ENCODE peak calls at places on chromosomes 11 and 22, in nine cellular contexts. Z is stomach, D is transverse colon, S is endothelial cell of umbilical vein, M is GM12891, O is esophagus muscularis mucosa, W is HepG2, P is spleen, R is upper lobe of left lung. L is an unnamed sample.

GRCh38 chr11:92226331-92227232 is 2.0 kb downstream of the FAT3 start:
- DNase-seq in Z (no peak), D (no peak), S (no peak), M (no peak), O (no peak), W (no peak), P (no peak), R (no peak), L (no peak)

GRCh38 chr22:32204211-32204855 is 540 bp downstream of the RFPL2 start:
- DNase-seq in Z (no peak), D (no peak), S (no peak), M (no peak), O (peak), W (peak), P (no peak), R (no peak), L (no peak)

GRCh38 chr11:6992457-6993431 is 27.4 kb downstream of the ZNF214 start:
- DNase-seq in Z (no peak), D (no peak), S (peak), M (no peak), O (no peak), W (no peak), P (no peak), R (no peak), L (no peak)

GRCh38 chr22:27625769-27626674 is 175.5 kb downstream of the MN1 start:
- DNase-seq in Z (no peak), D (no peak), S (no peak), M (no peak), O (no peak), W (no peak), P (no peak), R (no peak), L (no peak)

GRCh38 chr11:83691387-83692088 is 405.4 kb upstream of the CCDC90B start:
- DNase-seq in Z (peak), D (no peak), S (peak), M (no peak), O (no peak), W (no peak), P (no peak), R (no peak), L (no peak)

GRCh38 chr11:72326151-72326842 is 82.3 kb upstream of the PHOX2A start:
- DNase-seq in Z (no peak), D (no peak), S (no peak), M (no peak), O (no peak), W (no peak), P (no peak), R (no peak), L (no peak)

GRCh38 chr11:130103296-130103814 is 33.7 kb downstream of the APLP2 start:
- DNase-seq in Z (no peak), D (no peak), S (peak), M (no peak), O (no peak), W (no peak), P (no peak), R (no peak), L (no peak)

GRCh38 chr11:94873910-94874575 is 99.3 kb downstream of the CWC15 start:
- DNase-seq in Z (no peak), D (no peak), S (no peak), M (no peak), O (peak), W (no peak), P (no peak), R (no peak), L (no peak)

GRCh38 chr22:31752096-31752847 is 1.5 kb upstream of the DEPDC5 start:
- DNase-seq in Z (no peak), D (no peak), S (no peak), M (no peak), O (no peak), W (no peak), P (no peak), R (no peak), L (no peak)

GRCh38 chr11:9643751-9644150 is 20.1 kb upstream of the SWAP70 start:
- DNase-seq in Z (no peak), D (no peak), S (no peak), M (no peak), O (no peak), W (no peak), P (no peak), R (no peak), L (no peak)

GRCh38 chr22:35930933-35931332 is 97.7 kb downstream of the RBFOX2 start:
- DNase-seq in Z (no peak), D (no peak), S (peak), M (peak), O (no peak), W (peak), P (no peak), R (no peak), L (no peak)

GRCh38 chr11:57213282-57214086 is 23.6 kb downstream of the APLNR start:
- DNase-seq in Z (no peak), D (no peak), S (peak), M (no peak), O (no peak), W (no peak), P (no peak), R (no peak), L (no peak)

GRCh38 chr11:134527382-134528243 is 115.6 kb upstream of the B3GAT1 start:
- DNase-seq in Z (peak), D (no peak), S (no peak), M (no peak), O (no peak), W (no peak), P (peak), R (peak), L (no peak)

GRCh38 chr11:117823941-117824420 is 563 bp downstream of the FXYD2 start:
- DNase-seq in Z (no peak), D (peak), S (peak), M (no peak), O (no peak), W (no peak), P (peak), R (peak), L (no peak)

GRCh38 chr11:37788141-37788877 is 1190.3 kb upstream of the RAG2 start:
- DNase-seq in Z (no peak), D (no peak), S (peak), M (no peak), O (no peak), W (no peak), P (no peak), R (no peak), L (no peak)

GRCh38 chr11:67355794-67356550 is 2.6 kb upstream of the POLD4 start:
- DNase-seq in Z (no peak), D (peak), S (no peak), M (no peak), O (no peak), W (no peak), P (no peak), R (no peak), L (no peak)

GRCh38 chr22:39598017-39598965 is 27.7 kb downstream of the CACNA1I start:
- DNase-seq in Z (peak), D (peak), S (no peak), M (peak), O (no peak), W (no peak), P (peak), R (peak), L (peak)

GRCh38 chr11:77547863-77548551 is 41.7 kb upstream of the AQP11 start:
- DNase-seq in Z (no peak), D (peak), S (peak), M (peak), O (no peak), W (peak), P (no peak), R (peak), L (no peak)

GRCh38 chr11:110951609-110952008 is 239.4 kb upstream of the ARHGAP20 start:
- DNase-seq in Z (no peak), D (no peak), S (no peak), M (no peak), O (no peak), W (no peak), P (no peak), R (peak), L (no peak)

GRCh38 chr22:20239951-20240773 is 28.0 kb downstream of the RTN4R start:
- DNase-seq in Z (no peak), D (no peak), S (peak), M (no peak), O (no peak), W (no peak), P (no peak), R (no peak), L (no peak)

GRCh38 chr22:22032099-22032905 is 49.7 kb upstream of the TOP3B start:
- DNase-seq in Z (no peak), D (no peak), S (no peak), M (no peak), O (peak), W (no peak), P (no peak), R (no peak), L (no peak)

GRCh38 chr11:119029340-119030028 is 1.2 kb downstream of the SLC37A4 start:
- DNase-seq in Z (peak), D (peak), S (no peak), M (no peak), O (no peak), W (peak), P (peak), R (no peak), L (no peak)

GRCh38 chr11:45021692-45022130 is 71.0 kb upstream of the TP53I11 start:
- DNase-seq in Z (no peak), D (peak), S (peak), M (no peak), O (peak), W (no peak), P (no peak), R (peak), L (peak)

GRCh38 chr11:69004411-69005182 is 8.4 kb downstream of the MRGPRF start:
- DNase-seq in Z (no peak), D (no peak), S (no peak), M (no peak), O (no peak), W (no peak), P (peak), R (no peak), L (peak)

GRCh38 chr22:25141994-25142620 is 57.6 kb upstream of the CRYBB3 start:
- DNase-seq in Z (no peak), D (no peak), S (no peak), M (no peak), O (no peak), W (no peak), P (no peak), R (no peak), L (no peak)

GRCh38 chr11:61567286-61568061 is 13.4 kb downstream of the SYT7 start:
- DNase-seq in Z (peak), D (peak), S (peak), M (peak), O (peak), W (peak), P (peak), R (peak), L (peak)
- TF ChIP-seq POLR2AphosphoS5 in Z (peak), D (peak), S (peak), M (no peak), O (peak), W (no peak), P (peak), R (no peak), L (peak)

GRCh38 chr11:113876074-113876797 is 864 bp upstream of the USP28 start:
- DNase-seq in Z (no peak), D (peak), S (no peak), M (no peak), O (no peak), W (no peak), P (peak), R (no peak), L (no peak)
- TF ChIP-seq POLR2A in Z (no peak), D (no peak), S (no peak), M (no peak), O (no peak), W (no peak), P (no peak), R (no peak), L (no peak)

DNA sequence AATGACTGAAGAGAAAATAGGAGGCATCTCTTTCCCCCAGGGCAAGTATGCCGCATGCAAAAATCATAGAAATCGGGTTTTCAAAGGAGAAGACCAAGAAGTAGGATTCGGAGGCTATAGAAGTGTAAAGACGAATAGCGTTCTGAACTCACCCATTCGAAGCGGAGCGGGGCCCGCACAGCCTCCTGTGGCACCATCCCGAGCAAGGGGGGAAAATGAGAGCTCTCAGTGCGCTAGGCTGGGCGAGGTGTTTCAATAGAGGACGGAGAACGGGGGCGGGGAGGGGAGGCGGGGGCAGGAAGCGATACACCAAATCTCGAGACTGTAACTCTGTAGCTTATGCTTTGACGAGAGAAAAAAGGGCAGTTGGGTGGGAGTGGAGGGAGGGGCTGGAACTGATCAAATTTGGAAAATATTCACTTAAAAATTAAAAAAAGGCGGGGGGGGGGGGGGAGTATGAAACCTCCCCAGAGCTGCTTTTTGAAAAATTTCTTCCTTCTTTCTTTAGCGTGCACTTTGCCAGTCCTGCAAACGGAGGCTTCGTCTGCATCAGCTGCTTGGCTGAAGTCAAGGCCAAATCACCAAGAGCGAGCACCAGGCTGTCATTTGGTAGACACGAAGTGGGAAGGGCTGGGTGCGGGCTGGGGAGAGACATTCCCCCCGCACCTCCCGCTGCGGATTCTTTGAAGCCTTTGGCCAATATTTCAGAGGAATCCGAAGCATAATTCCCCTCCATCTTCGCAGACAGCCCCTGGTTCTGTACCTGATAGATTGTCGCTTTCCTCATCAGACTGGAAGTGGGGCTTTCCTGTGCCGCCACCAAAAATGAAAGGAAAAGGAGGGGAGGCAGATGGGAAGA is 15.6 kb downstream of the BLID start:
- DNase-seq in Z (no peak), D (peak), S (peak), M (no peak), O (no peak), W (no peak), P (no peak), R (peak), L (peak)
- TF ChIP-seq POLR2AphosphoS5 in Z (peak), D (peak), S (peak), M (no peak), O (peak), W (no peak), P (no peak), R (no peak), L (no peak)

GRCh38 chr11:114059278-114059983 is at the start of gene ZBTB16:
- DNase-seq in Z (peak), D (peak), S (peak), M (no peak), O (peak), W (no peak), P (peak), R (peak), L (peak)

GRCh38 chr11:114062272-114062671 is 2.8 kb downstream of the ZBTB16 start:
- DNase-seq in Z (no peak), D (no peak), S (no peak), M (no peak), O (no peak), W (no peak), P (no peak), R (no peak), L (no peak)

GRCh38 chr11:114060402-114061052 is 1.0 kb downstream of the ZBTB16 start:
- DNase-seq in Z (peak), D (no peak), S (peak), M (no peak), O (no peak), W (no peak), P (peak), R (no peak), L (no peak)

GRCh38 chr11:114059984-114060401 is 482 bp downstream of the ZBTB16 start:
- DNase-seq in Z (peak), D (peak), S (no peak), M (no peak), O (no peak), W (no peak), P (no peak), R (no peak), L (no peak)

DNA sequence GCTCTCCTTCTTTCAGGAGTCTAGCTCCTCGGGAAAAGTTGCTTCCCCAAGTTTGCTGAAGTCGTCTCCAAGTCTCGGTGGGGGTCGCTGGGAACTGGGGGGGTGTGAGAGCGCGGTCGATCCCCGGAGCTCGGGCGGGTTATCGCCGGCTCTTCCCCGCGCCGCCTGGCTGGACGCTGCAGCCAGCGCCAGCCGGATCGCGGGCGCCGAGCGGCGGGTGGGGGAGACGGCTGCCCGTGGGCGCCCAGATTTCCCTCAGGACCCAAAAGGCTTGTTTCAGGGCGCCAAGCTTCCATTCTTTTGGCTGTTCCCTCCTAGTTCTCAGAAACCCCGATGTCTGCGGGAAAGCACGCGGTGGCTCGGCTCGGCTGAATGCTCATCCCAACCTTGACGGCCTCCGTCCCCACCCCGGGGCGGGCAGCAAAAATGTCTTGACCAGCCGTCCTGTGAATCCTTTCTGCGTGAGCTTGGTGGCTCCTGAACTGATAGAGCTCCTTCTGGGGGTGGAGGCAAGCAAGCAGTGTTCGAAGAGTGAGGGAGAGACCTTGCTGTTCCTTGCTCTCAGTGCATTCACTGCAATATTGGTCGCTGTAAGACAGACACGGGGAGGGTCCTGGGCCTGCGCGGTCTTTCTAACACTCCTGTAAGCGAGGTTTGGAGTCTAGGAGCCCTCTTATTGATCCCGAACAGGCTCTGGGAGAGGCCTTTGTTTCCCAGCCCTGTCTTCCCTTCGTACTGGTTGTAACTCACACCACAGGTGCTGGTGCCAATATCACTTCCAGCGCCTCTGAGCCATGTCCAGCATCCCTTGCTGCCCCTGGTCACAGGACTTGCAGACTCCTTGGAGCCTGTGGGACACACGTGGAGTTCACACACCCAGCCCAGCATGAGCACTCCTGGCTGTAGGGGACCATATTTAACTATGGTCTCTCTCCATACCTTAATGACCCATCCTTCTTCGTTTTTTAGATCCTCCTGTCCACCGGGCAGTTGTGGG is 1.8 kb downstream of the ZBTB16 start:
- DNase-seq in Z (peak), D (no peak), S (peak), M (no peak), O (no peak), W (no peak), P (peak), R (peak), L (no peak)
- TF ChIP-seq POLR2A in Z (no peak), D (peak), S (no peak), M (no peak), O (no peak), W (no peak), P (no peak), R (no peak), L (no peak)

GRCh38 chr22:38462960-38463784 is 4.7 kb upstream of the KDELR3 start:
- DNase-seq in Z (no peak), D (no peak), S (no peak), M (no peak), O (no peak), W (peak), P (peak), R (no peak), L (no peak)

GRCh38 chr22:38461057-38461413 is 6.0 kb upstream of the KCNJ4 start:
- DNase-seq in Z (no peak), D (no peak), S (no peak), M (peak), O (no peak), W (no peak), P (no peak), R (no peak), L (no peak)

GRCh38 chr22:38464992-38465672 is 2.8 kb upstream of the KDELR3 start:
- DNase-seq in Z (no peak), D (no peak), S (no peak), M (no peak), O (no peak), W (no peak), P (peak), R (no peak), L (no peak)

GRCh38 chr22:38460367-38460952 is 5.5 kb upstream of the KCNJ4 start:
- DNase-seq in Z (no peak), D (no peak), S (no peak), M (no peak), O (no peak), W (no peak), P (no peak), R (no peak), L (no peak)

GRCh38 chr22:38461414-38462081 is 6.3 kb upstream of the KDELR3 start:
- DNase-seq in Z (peak), D (peak), S (peak), M (peak), O (no peak), W (peak), P (peak), R (peak), L (peak)
- TF ChIP-seq POLR2AphosphoS5 in Z (peak), D (no peak), S (no peak), M (no peak), O (no peak), W (no peak), P (peak), R (no peak), L (peak)

DNA sequence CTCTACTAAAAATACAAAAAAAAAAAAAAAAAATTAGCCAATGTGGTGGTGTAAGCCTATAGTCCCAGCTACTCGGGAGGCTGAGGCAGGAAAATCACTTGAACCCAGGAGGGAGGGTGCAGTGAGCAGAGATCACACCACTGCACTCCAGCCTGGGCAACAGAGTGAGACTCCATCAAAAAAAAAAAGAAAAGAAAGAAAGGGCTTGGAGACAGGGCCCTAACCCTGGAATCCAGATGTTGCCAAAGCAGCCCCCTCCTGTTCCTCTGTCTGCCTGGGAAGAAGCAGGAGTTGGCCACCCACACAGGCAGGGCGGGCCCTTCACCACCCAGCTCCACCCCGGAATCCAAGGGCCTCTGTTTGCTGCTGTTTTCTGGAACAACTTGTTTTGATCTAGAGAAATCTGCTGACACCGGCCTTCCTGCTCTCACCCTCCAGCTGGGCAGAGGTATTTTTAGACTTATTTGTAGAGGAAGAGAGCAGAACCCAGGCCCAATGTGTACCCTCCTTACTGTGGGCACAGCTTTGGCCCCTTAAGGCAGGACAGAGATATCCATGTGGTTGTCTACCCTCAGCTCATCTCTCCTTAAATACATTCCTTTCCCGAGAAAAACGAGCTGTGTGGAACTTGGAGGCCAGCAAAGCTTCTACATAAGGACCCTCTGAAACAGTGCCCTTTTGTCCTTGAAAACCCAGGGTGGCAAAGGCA is 2.7 kb upstream of the NEAT1 start:
- DNase-seq in Z (peak), D (peak), S (peak), M (no peak), O (peak), W (peak), P (peak), R (peak), L (peak)
- TF ChIP-seq POLR2A in Z (no peak), D (peak), S (peak), M (no peak), O (peak), W (no peak), P (no peak), R (peak), L (no peak)